ENCODE peak calls at places on chromosomes 2 and 18, in four cellular contexts. W is HepG2, P is GM12878, D is SK-N-SH. M is an unnamed sample.

GRCh38 chr2:97919858-97920257 is 75.9 kb downstream of the TMEM131 start:
- DNase-seq in W (no peak), P (no peak), D (no peak), M (no peak)

GRCh38 chr2:224982226-224982625 is 60.0 kb downstream of the DOCK10 start:
- DNase-seq in W (no peak), P (no peak), D (peak; percentile 36), M (no peak)

GRCh38 chr2:24919100-24919976 is 699 bp downstream of the ADCY3 start:
- DNase-seq in W (no peak), P (no peak), D (peak; percentile 80), M (no peak)

GRCh38 chr2:182103531-182103930 is 117.9 kb downstream of the PPP1R1C start:
- DNase-seq in W (no peak), P (no peak), D (no peak), M (no peak)

GRCh38 chr2:240235811-240236210 is 95.4 kb upstream of the OTOS start:
- DNase-seq in W (no peak), P (no peak), D (no peak), M (no peak)

GRCh38 chr2:69138247-69138754 is 125.3 kb downstream of the ANTXR1 start:
- DNase-seq in W (no peak), P (no peak), D (no peak), M (peak; percentile 7)

GRCh38 chr18:79524181-79525078 is 128.7 kb downstream of the NFATC1 start:
- DNase-seq in W (no peak), P (no peak), D (no peak), M (no peak)

GRCh38 chr18:27723168-27723567 is 453.8 kb downstream of the CDH2 start:
- DNase-seq in W (no peak), P (no peak), D (no peak), M (no peak)

GRCh38 chr18:10188971-10189810 is 265.2 kb upstream of the APCDD1 start:
- DNase-seq in W (no peak), P (no peak), D (no peak), M (no peak)

GRCh38 chr2:37877457-37878315 is 47.4 kb upstream of the RMDN2 start:
- DNase-seq in W (peak; percentile 62), P (no peak), D (peak; percentile 75), M (peak; percentile 7)

GRCh38 chr2:86308356-86308755 is 29.1 kb downstream of the REEP1 start:
- DNase-seq in W (no peak), P (no peak), D (no peak), M (no peak)

GRCh38 chr18:8842506-8842905 is 137.2 kb downstream of the MTCL1 start:
- DNase-seq in W (no peak), P (no peak), D (no peak), M (no peak)

GRCh38 chr2:36193680-36194079 is 161.9 kb upstream of the CRIM1 start:
- DNase-seq in W (no peak), P (no peak), D (no peak), M (no peak)

GRCh38 chr2:113138428-113139322 is 11.3 kb downstream of the IL1RN start:
- DNase-seq in W (peak; percentile 76), P (peak; percentile 64), D (peak; percentile 49), M (peak; percentile 79)

GRCh38 chr2:191677091-191677645 is 768 bp upstream of the NABP1 start:
- DNase-seq in W (peak; percentile 59), P (no peak), D (peak; percentile 31), M (peak; percentile 16)

GRCh38 chr2:40037303-40037702 is 258.2 kb upstream of the THUMPD2 start:
- DNase-seq in W (no peak), P (no peak), D (no peak), M (no peak)

GRCh38 chr2:40041983-40042382 is 262.9 kb upstream of the THUMPD2 start:
- DNase-seq in W (no peak), P (no peak), D (no peak), M (no peak)

GRCh38 chr2:40038646-40039045 is 259.6 kb upstream of the THUMPD2 start:
- DNase-seq in W (no peak), P (no peak), D (no peak), M (no peak)

GRCh38 chr2:40036241-40036640 is 257.2 kb upstream of the THUMPD2 start:
- DNase-seq in W (no peak), P (no peak), D (no peak), M (no peak)

DNA sequence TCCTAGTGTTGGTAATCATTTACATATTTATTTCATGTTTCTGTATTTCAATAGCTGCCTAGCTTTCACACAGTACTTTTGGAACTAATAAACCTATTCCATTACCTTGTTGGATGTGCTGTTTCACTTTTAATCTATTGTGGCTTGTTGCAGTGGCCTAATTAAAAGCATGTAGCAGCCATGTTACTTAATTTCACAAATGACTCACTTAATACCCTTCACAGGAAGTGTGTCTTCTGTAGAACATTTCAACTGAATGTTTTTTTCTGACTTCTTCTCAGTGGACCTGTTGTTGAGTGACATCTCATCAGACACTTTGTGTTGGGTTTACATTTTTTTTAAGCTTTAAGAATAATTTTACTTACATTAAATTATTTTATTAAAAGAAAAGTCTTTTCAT is 260.5 kb upstream of the THUMPD2 start:
- DNase-seq in W (no peak), P (no peak), D (no peak), M (no peak)
- TF ChIP-seq JUND in W (no peak), P (no peak), D (no peak), M (no peak)

GRCh38 chr2:177332041-177332991 is 60.3 kb upstream of the AGPS start:
- DNase-seq in W (peak; percentile 74), P (peak; percentile 45), D (peak; percentile 46), M (no peak)
- TF ChIP-seq JUND in W (no peak), P (no peak), D (no peak), M (no peak)

GRCh38 chr2:81093031-81093430 is 788.5 kb upstream of the LRRTM1 start:
- DNase-seq in W (no peak), P (no peak), D (no peak), M (no peak)
- TF ChIP-seq JUND in W (no peak), P (no peak), D (no peak), M (no peak)

GRCh38 chr18:52323802-52324201 is 16.2 kb upstream of the DCC start:
- DNase-seq in W (no peak), P (no peak), D (no peak), M (no peak)

GRCh38 chr18:52322307-52322706 is 17.7 kb upstream of the DCC start:
- DNase-seq in W (no peak), P (no peak), D (no peak), M (no peak)

GRCh38 chr18:52326001-52326400 is 14.0 kb upstream of the DCC start:
- DNase-seq in W (no peak), P (no peak), D (no peak), M (no peak)
- TF ChIP-seq JUND in W (no peak), P (no peak), D (no peak), M (no peak)

DNA sequence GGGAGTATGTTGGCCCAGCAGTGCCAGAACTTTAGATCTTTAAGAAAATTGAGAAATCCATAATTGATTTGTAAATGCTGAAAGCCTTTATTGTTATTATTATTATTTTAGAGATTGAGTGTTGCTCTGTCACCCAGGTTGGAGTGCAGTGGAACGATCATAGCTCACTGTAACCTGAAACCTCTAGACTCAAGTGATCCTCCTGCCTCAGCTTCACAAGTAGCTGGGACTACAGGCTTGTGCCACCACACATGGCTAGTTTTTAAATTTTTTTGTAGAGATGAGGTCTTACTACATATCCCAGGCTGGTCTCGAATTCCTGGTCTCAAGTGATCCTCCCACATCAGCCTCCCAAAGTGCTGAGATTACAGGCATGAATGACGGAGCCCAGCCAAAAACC is 143.2 kb upstream of the CCDC68 start:
- DNase-seq in W (no peak), P (no peak), D (no peak), M (no peak)
- TF ChIP-seq JUND in W (no peak), P (no peak), D (no peak), M (no peak)

M was measured in T47D.